ENCODE peak calls at places on chromosomes 7 and 10, in six cellular contexts. B is K562, Q is HepG2, F is GM12878, T is HCT116, Y is H1. P is an unnamed sample.

GRCh38 chr7:414681-415560 is 104.7 kb downstream of the PDGFA start:
- DNase-seq in Y (no peak), T (no peak), Q (no peak), B (no peak), F (no peak), P (peak)

GRCh38 chr7:50939026-50939425 is 156.3 kb upstream of the GRB10 start:
- DNase-seq in Y (no peak), B (no peak), T (no peak), F (no peak), Q (no peak), P (no peak)

GRCh38 chr7:69880848-69881247 is 282.6 kb downstream of the AUTS2 start:
- DNase-seq in Q (no peak), T (no peak), F (no peak), B (no peak), Y (no peak), P (no peak)

GRCh38 chr7:47852330-47853245 is 95.7 kb downstream of the PKD1L1 start:
- DNase-seq in Q (no peak), F (no peak), T (no peak), Y (no peak), B (no peak), P (peak)

GRCh38 chr10:3090914-3091313 is 23.6 kb downstream of the PFKP start:
- DNase-seq in Y (no peak), F (no peak), T (peak), Q (peak), B (no peak), P (no peak)

GRCh38 chr10:1151071-1152033 is 95.2 kb downstream of the WDR37 start:
- DNase-seq in F (no peak), B (no peak), Q (no peak), T (no peak), Y (no peak), P (no peak)

GRCh38 chr7:28258240-28258639 is 77.6 kb upstream of the JAZF1 start:
- DNase-seq in Y (no peak), Q (no peak), F (no peak), T (no peak), B (no peak), P (no peak)

GRCh38 chr10:97531401-97531985 is 32.8 kb downstream of the UBTD1 start:
- DNase-seq in F (no peak), Q (no peak), B (no peak), Y (no peak), T (no peak), P (no peak)

GRCh38 chr7:93442478-93443224 is 131.9 kb downstream of the CALCR start:
- DNase-seq in T (peak), F (no peak), Q (peak), B (peak), Y (peak), P (peak)

GRCh38 chr10:132308588-132309451 is 1.1 kb upstream of the STK32C start:
- DNase-seq in Y (no peak), Q (no peak), T (no peak), B (no peak), F (no peak), P (peak)

GRCh38 chr10:22712959-22713852 is 1.2 kb downstream of the PIP4K2A start:
- DNase-seq in B (peak), Y (no peak), F (no peak), Q (peak), T (no peak), P (peak)

GRCh38 chr10:132443605-132443997 is 46.6 kb downstream of the PWWP2B start:
- DNase-seq in Y (no peak), B (peak), Q (no peak), T (no peak), F (no peak), P (no peak)

GRCh38 chr7:30148951-30149459 is 14.2 kb downstream of the MTURN start:
- DNase-seq in Y (no peak), B (no peak), F (no peak), Q (no peak), T (no peak), P (no peak)

GRCh38 chr7:127692200-127692599 is 40.2 kb downstream of the SND1 start:
- DNase-seq in B (no peak), Y (no peak), Q (no peak), T (no peak), F (no peak), P (no peak)

GRCh38 chr7:44914992-44915607 is 29.8 kb upstream of the PURB start:
- DNase-seq in B (no peak), Q (no peak), Y (no peak), F (peak), T (no peak), P (no peak)

GRCh38 chr10:6667679-6668270 is 87.7 kb upstream of the PRKCQ start:
- DNase-seq in Q (peak), F (no peak), Y (no peak), T (peak), B (peak), P (peak)

GRCh38 chr10:81874878-81875679 is at the start of gene NRG3:
- DNase-seq in Q (no peak), B (no peak), T (no peak), Y (no peak), F (no peak), P (peak)

GRCh38 chr10:81872206-81872605 is 2.8 kb upstream of the NRG3 start:
- DNase-seq in F (no peak), B (no peak), Q (no peak), Y (no peak), T (no peak), P (no peak)

GRCh38 chr10:81871558-81871957 is 3.4 kb upstream of the NRG3 start:
- DNase-seq in Q (no peak), Y (no peak), F (no peak), T (no peak), B (no peak), P (no peak)

GRCh38 chr10:81873932-81874816 is 820 bp upstream of the NRG3 start:
- DNase-seq in Q (no peak), Y (no peak), T (no peak), F (no peak), B (no peak), P (peak)

GRCh38 chr10:81873231-81873931 is 1.6 kb upstream of the NRG3 start:
- DNase-seq in Q (no peak), T (no peak), Y (no peak), F (no peak), B (no peak), P (no peak)
- TF ChIP-seq ATF3 in Q (no peak), T (no peak), Y (no peak), F (no peak), B (no peak), P (no peak)

GRCh38 chr7:23185980-23186379 is 4.1 kb downstream of the NUP42 start:
- DNase-seq in Q (no peak), T (no peak), B (no peak), Y (no peak), F (no peak), P (no peak)
- TF ChIP-seq CTCF in Q (no peak), T (no peak), B (no peak), Y (no peak), F (no peak), P (no peak)

DNA sequence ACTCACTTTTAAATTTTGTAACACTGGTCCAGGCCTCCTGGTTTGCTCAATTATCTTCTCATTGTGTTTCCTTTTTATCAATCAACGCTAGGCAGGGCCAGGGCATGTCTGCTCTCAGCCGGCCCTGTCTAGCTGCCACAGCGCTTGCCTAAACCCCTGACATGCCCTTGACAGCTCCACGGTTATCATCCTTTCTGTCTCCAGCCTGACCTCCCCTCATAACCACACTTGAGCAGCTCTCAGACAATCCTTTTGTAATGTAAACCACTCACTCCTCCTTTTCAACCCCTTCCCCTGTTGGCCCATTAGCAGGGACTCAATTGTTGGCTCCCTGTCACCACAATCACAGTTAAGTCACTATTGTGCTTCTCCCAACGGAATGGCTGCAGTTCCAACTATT is 115.0 kb downstream of the ICA1 start:
- DNase-seq in T (no peak), Y (no peak), Q (no peak), F (no peak), B (no peak), P (peak)
- TF ChIP-seq ATF3 in T (no peak), Y (no peak), Q (no peak), F (no peak), B (no peak), P (no peak)

GRCh38 chr7:41274179-41274578 is 428.7 kb downstream of the INHBA start:
- DNase-seq in B (no peak), Q (no peak), T (no peak), F (no peak), Y (no peak), P (no peak)
- TF ChIP-seq CTCF in B (no peak), Q (no peak), T (no peak), F (no peak), Y (no peak), P (no peak)

GRCh38 chr7:16479587-16479986 is 14.0 kb upstream of the SOSTDC1 start:
- DNase-seq in Q (no peak), Y (no peak), F (no peak), T (no peak), B (no peak), P (no peak)

DNA sequence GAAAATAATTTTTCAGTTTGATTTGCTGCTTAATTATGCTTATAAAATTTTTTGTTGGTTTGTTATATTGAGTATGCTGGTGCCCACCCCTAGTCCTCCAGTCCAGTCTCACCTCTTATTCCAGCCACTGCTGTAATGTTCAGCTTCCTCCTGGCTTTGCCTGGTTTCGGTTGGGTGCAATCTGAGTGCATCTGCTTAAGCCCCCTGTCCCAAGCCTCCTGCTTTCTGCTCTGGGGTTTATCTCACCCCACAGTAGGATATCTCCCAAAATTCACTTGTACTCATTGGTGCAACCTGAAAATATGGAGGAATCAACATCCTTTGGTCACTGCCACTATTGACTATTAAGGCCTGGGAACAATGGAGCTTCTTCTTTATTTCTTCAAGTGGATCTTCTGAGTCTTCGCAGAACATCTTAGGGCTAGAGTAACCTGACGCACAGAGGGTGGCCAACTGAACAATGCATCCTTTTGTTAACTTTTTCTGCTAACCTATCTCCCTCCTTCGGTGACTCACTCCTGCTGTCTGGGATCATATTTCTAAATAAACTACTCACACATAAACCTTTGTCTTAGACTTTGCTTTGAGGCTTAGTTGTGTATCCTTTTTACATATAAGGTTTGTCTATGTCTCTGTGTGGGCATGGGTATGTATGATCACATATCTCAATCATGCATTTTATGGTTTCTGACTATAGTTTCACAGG is 19.1 kb upstream of the SOSTDC1 start:
- DNase-seq in Y (no peak), F (no peak), Q (peak), B (peak), T (peak), P (no peak)
- TF ChIP-seq ATF3 in Y (no peak), F (no peak), Q (no peak), B (peak), T (no peak), P (no peak)

GRCh38 chr7:148348466-148348865 is 242.1 kb upstream of the C7orf33 start:
- DNase-seq in T (no peak), Y (no peak), B (no peak), Q (no peak), F (no peak), P (no peak)

GRCh38 chr7:148347981-148348380 is 242.6 kb upstream of the C7orf33 start:
- DNase-seq in Q (no peak), Y (no peak), T (no peak), F (no peak), B (no peak), P (no peak)

GRCh38 chr7:148340438-148340837 is 250.1 kb upstream of the C7orf33 start:
- DNase-seq in T (no peak), Q (no peak), Y (no peak), F (no peak), B (no peak), P (no peak)

GRCh38 chr7:148340881-148341280 is 249.7 kb upstream of the C7orf33 start:
- DNase-seq in T (no peak), Q (no peak), F (no peak), B (no peak), Y (no peak), P (no peak)

GRCh38 chr7:148344406-148344805 is 246.2 kb upstream of the C7orf33 start:
- DNase-seq in Q (no peak), Y (no peak), T (no peak), F (no peak), B (no peak), P (no peak)
- TF ChIP-seq CTCF in Q (no peak), Y (no peak), T (no peak), F (no peak), B (no peak), P (no peak)

GRCh38 chr10:29840516-29841276 is 205.9 kb upstream of the SVIL start:
- DNase-seq in B (no peak), T (no peak), Y (no peak), F (no peak), Q (no peak), P (no peak)
- TF ChIP-seq ATF3 in B (no peak), T (no peak), Y (no peak), F (no peak), Q (no peak), P (no peak)

GRCh38 chr10:5305374-5305773 is 59.4 kb upstream of the UCN3 start:
- DNase-seq in T (no peak), F (no peak), Q (no peak), Y (no peak), B (no peak), P (no peak)
- TF ChIP-seq CTCF in T (no peak), F (no peak), Q (peak), Y (no peak), B (peak), P (no peak)